ENCODE peak calls at places on chromosomes 13 and 19, in ten cellular contexts. One of them, this sample, is unnamed.

GRCh38 chr13:76856141-76856571 is 30.0 kb downstream of the KCTD12 start:
- DNase-seq in A549: no peak
- DNase-seq in sigmoid colon: no peak
- DNase-seq in ovary: no peak
- DNase-seq in stomach: no peak
- DNase-seq in tibial nerve: no peak
- DNase-seq in suprapubic skin: no peak
- DNase-seq in transverse colon: no peak
- DNase-seq in SK-N-SH: no peak
- DNase-seq in H1: no peak
- DNase-seq in this sample: no peak

GRCh38 chr13:21233086-21233485 is 56.6 kb downstream of the MRPL57 start:
- DNase-seq in A549: no peak
- DNase-seq in sigmoid colon: no peak
- DNase-seq in ovary: no peak
- DNase-seq in stomach: no peak
- DNase-seq in tibial nerve: no peak
- DNase-seq in suprapubic skin: no peak
- DNase-seq in transverse colon: no peak
- DNase-seq in SK-N-SH: no peak
- DNase-seq in H1: no peak
- DNase-seq in this sample: no peak

GRCh38 chr19:3699071-3699740 is 1.1 kb downstream of the PIP5K1C start:
- DNase-seq in A549: no peak
- DNase-seq in sigmoid colon: peak; percentile 89
- DNase-seq in ovary: no peak
- DNase-seq in stomach: no peak
- DNase-seq in tibial nerve: peak; percentile 52
- DNase-seq in suprapubic skin: peak; percentile 80
- DNase-seq in transverse colon: peak; percentile 50
- DNase-seq in SK-N-SH: peak; percentile 80
- DNase-seq in H1: no peak
- DNase-seq in this sample: peak; percentile 47

GRCh38 chr19:32355309-32355708 is 9.9 kb downstream of the ZNF507 start:
- DNase-seq in A549: no peak
- DNase-seq in sigmoid colon: no peak
- DNase-seq in ovary: no peak
- DNase-seq in stomach: no peak
- DNase-seq in tibial nerve: no peak
- DNase-seq in suprapubic skin: no peak
- DNase-seq in transverse colon: no peak
- DNase-seq in SK-N-SH: no peak
- DNase-seq in H1: no peak
- DNase-seq in this sample: no peak

GRCh38 chr13:42047561-42048322 is 706 bp upstream of the DGKH start:
- DNase-seq in A549: peak; percentile 40
- DNase-seq in sigmoid colon: peak; percentile 70
- DNase-seq in ovary: peak; percentile 50
- DNase-seq in stomach: peak; percentile 57
- DNase-seq in tibial nerve: peak; percentile 21
- DNase-seq in suprapubic skin: peak; percentile 72
- DNase-seq in transverse colon: peak; percentile 76
- DNase-seq in SK-N-SH: peak; percentile 71
- DNase-seq in H1: no peak
- DNase-seq in this sample: peak; percentile 80

GRCh38 chr19:29753190-29753933 is 38.3 kb upstream of the C19orf12 start:
- DNase-seq in A549: no peak
- DNase-seq in sigmoid colon: no peak
- DNase-seq in ovary: no peak
- DNase-seq in stomach: no peak
- DNase-seq in tibial nerve: no peak
- DNase-seq in suprapubic skin: no peak
- DNase-seq in transverse colon: no peak
- DNase-seq in SK-N-SH: no peak
- DNase-seq in H1: no peak
- DNase-seq in this sample: no peak

GRCh38 chr13:102878491-102878890 is 32.7 kb downstream of the ERCC5 start:
- DNase-seq in A549: no peak
- DNase-seq in sigmoid colon: no peak
- DNase-seq in ovary: no peak
- DNase-seq in stomach: no peak
- DNase-seq in tibial nerve: no peak
- DNase-seq in suprapubic skin: no peak
- DNase-seq in transverse colon: no peak
- DNase-seq in SK-N-SH: no peak
- DNase-seq in H1: no peak
- DNase-seq in this sample: no peak

GRCh38 chr13:94959616-94960015 is 247.3 kb upstream of the SOX21 start:
- DNase-seq in A549: no peak
- DNase-seq in sigmoid colon: no peak
- DNase-seq in ovary: no peak
- DNase-seq in stomach: no peak
- DNase-seq in tibial nerve: no peak
- DNase-seq in suprapubic skin: no peak
- DNase-seq in transverse colon: no peak
- DNase-seq in SK-N-SH: no peak
- DNase-seq in H1: no peak
- DNase-seq in this sample: no peak

GRCh38 chr13:27542220-27542619 is 78.1 kb downstream of the LNX2 start:
- DNase-seq in A549: no peak
- DNase-seq in sigmoid colon: no peak
- DNase-seq in ovary: no peak
- DNase-seq in stomach: no peak
- DNase-seq in tibial nerve: no peak
- DNase-seq in suprapubic skin: no peak
- DNase-seq in transverse colon: no peak
- DNase-seq in SK-N-SH: no peak
- DNase-seq in H1: no peak
- DNase-seq in this sample: no peak

GRCh38 chr19:18339703-18340102 is 695 bp upstream of the PGPEP1 start:
- DNase-seq in A549: peak; percentile 48
- DNase-seq in sigmoid colon: no peak
- DNase-seq in ovary: no peak
- DNase-seq in stomach: no peak
- DNase-seq in tibial nerve: no peak
- DNase-seq in suprapubic skin: no peak
- DNase-seq in transverse colon: no peak
- DNase-seq in SK-N-SH: peak; percentile 50
- DNase-seq in H1: no peak
- DNase-seq in this sample: no peak
- H3K4me3 ChIP-seq in A549: peak overlapping the region; percentile 60
- H3K4me3 ChIP-seq in sigmoid colon: peak overlapping the region; percentile 79
- H3K4me3 ChIP-seq in ovary: peak overlapping the region; percentile 79
- H3K4me3 ChIP-seq in stomach: peak overlapping the region; percentile 75
- H3K4me3 ChIP-seq in tibial nerve: peak overlapping the region; percentile 68
- H3K4me3 ChIP-seq in suprapubic skin: peak overlapping the region; percentile 83
- H3K4me3 ChIP-seq in transverse colon: no peak overlapping the region
- H3K4me3 ChIP-seq in SK-N-SH: no peak overlapping the region
- H3K4me3 ChIP-seq in H1: no peak overlapping the region
- H3K4me3 ChIP-seq in this sample: peak overlapping the region; percentile 92

GRCh38 chr13:33582121-33582520 is 235.8 kb upstream of the RFC3 start:
- DNase-seq in A549: no peak
- DNase-seq in sigmoid colon: no peak
- DNase-seq in ovary: no peak
- DNase-seq in stomach: no peak
- DNase-seq in tibial nerve: no peak
- DNase-seq in suprapubic skin: no peak
- DNase-seq in transverse colon: no peak
- DNase-seq in SK-N-SH: no peak
- DNase-seq in H1: no peak
- DNase-seq in this sample: no peak
- TF ChIP-seq EP300 in A549: no peak
- TF ChIP-seq EP300 in sigmoid colon: no peak
- TF ChIP-seq EP300 in ovary: no peak
- TF ChIP-seq EP300 in stomach: no peak
- TF ChIP-seq EP300 in tibial nerve: no peak
- TF ChIP-seq EP300 in suprapubic skin: no peak
- TF ChIP-seq EP300 in transverse colon: no peak
- TF ChIP-seq EP300 in SK-N-SH: no peak
- TF ChIP-seq EP300 in H1: no peak
- TF ChIP-seq EP300 in this sample: no peak

GRCh38 chr19:47408156-47408938 is 11.0 kb downstream of the MEIS3 start:
- DNase-seq in A549: no peak
- DNase-seq in sigmoid colon: no peak
- DNase-seq in ovary: no peak
- DNase-seq in stomach: no peak
- DNase-seq in tibial nerve: no peak
- DNase-seq in suprapubic skin: no peak
- DNase-seq in transverse colon: no peak
- DNase-seq in SK-N-SH: no peak
- DNase-seq in H1: no peak
- DNase-seq in this sample: no peak

GRCh38 chr19:47405197-47405550 is 14.2 kb downstream of the MEIS3 start:
- DNase-seq in A549: no peak
- DNase-seq in sigmoid colon: no peak
- DNase-seq in ovary: no peak
- DNase-seq in stomach: no peak
- DNase-seq in tibial nerve: no peak
- DNase-seq in suprapubic skin: no peak
- DNase-seq in transverse colon: no peak
- DNase-seq in SK-N-SH: no peak
- DNase-seq in H1: no peak
- DNase-seq in this sample: no peak

GRCh38 chr19:47405854-47406417 is 13.4 kb downstream of the MEIS3 start:
- DNase-seq in A549: no peak
- DNase-seq in sigmoid colon: no peak
- DNase-seq in ovary: no peak
- DNase-seq in stomach: no peak
- DNase-seq in tibial nerve: no peak
- DNase-seq in suprapubic skin: no peak
- DNase-seq in transverse colon: no peak
- DNase-seq in SK-N-SH: no peak
- DNase-seq in H1: no peak
- DNase-seq in this sample: no peak

GRCh38 chr19:47407417-47407774 is 11.9 kb downstream of the MEIS3 start:
- DNase-seq in A549: no peak
- DNase-seq in sigmoid colon: no peak
- DNase-seq in ovary: no peak
- DNase-seq in stomach: no peak
- DNase-seq in tibial nerve: no peak
- DNase-seq in suprapubic skin: no peak
- DNase-seq in transverse colon: no peak
- DNase-seq in SK-N-SH: peak; percentile 47
- DNase-seq in H1: no peak
- DNase-seq in this sample: no peak

DNA sequence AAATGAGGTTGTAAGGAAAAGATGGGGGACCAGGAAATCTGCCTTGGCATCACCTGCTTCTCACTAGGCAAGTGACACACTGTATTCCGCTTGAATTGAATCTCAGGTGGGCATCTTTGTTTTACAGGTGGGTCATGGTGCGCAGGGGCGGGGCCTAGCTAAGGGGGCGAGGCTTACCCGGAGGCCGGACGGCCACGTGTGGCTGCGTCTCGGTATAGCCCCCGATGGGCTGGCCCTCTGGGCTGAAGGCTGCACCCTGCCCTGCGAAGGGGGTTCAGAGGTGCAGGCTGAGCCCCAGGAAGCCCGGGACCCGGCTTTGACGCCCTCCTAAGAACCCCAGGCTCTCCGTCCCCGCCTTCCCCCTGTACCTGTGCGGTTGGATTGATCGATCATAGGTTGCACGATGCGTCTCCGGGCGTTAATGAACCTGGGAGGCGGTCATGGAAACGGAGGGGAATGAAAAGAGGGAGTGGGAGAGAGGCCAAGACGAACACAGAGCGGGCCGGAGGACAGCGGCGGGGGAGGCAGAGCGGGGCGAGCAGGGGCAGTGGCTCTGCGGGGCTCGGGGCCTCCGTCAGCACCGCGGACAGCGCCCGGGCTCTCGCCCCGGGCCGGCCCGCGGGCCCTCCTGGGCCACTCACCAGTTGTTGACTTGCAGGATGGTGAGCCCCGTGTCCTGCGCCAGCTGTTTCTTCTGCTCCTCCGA is 12.5 kb downstream of the MEIS3 start:
- DNase-seq in A549: no peak
- DNase-seq in sigmoid colon: no peak
- DNase-seq in ovary: no peak
- DNase-seq in stomach: no peak
- DNase-seq in tibial nerve: no peak
- DNase-seq in suprapubic skin: no peak
- DNase-seq in transverse colon: no peak
- DNase-seq in SK-N-SH: no peak
- DNase-seq in H1: no peak
- DNase-seq in this sample: no peak
- H3K4me3 ChIP-seq in A549: no peak overlapping the region
- H3K4me3 ChIP-seq in sigmoid colon: no peak overlapping the region
- H3K4me3 ChIP-seq in ovary: no peak overlapping the region
- H3K4me3 ChIP-seq in stomach: no peak overlapping the region
- H3K4me3 ChIP-seq in tibial nerve: no peak overlapping the region
- H3K4me3 ChIP-seq in suprapubic skin: no peak overlapping the region
- H3K4me3 ChIP-seq in transverse colon: no peak overlapping the region
- H3K4me3 ChIP-seq in SK-N-SH: no peak overlapping the region
- H3K4me3 ChIP-seq in H1: peak overlapping the region; percentile 41
- H3K4me3 ChIP-seq in this sample: no peak overlapping the region

DNA sequence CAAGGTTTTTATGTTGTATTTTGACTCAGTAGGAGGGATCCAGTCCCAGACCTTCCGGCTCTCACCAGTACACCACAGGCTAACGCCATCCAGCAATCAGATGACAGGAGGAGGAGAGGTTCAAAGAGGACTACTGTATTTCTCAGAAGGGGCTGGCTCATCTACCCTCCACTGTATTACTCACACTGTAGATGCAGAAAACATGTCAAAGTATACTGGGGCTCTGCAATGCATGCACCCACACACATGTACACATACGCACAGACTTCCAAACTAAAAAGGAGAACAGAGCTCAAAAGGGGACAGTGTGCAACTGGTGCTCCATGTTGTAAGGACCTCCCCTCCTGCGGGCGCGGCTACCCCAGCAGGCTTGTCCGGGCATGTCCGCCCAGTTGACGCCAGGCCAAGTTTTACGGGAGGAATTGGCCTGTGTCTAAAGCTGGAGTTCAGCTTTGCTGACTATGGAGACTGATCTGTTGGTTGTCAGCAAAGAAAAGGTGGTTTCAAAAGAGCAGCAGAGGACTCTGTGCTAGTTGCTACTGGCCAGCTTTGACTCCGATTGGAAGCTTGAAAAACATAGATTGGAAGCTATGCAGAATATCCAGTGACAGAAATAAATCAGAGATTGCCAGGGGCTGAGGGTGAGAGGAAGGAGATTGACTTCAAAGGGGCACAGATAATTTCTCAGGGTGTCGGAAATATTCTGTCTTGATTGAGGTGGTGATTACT is 314.2 kb downstream of the DLEU7 start:
- DNase-seq in A549: no peak
- DNase-seq in sigmoid colon: peak; percentile 89
- DNase-seq in ovary: peak; percentile 65
- DNase-seq in stomach: peak; percentile 87
- DNase-seq in tibial nerve: peak; percentile 71
- DNase-seq in suprapubic skin: peak; percentile 89
- DNase-seq in transverse colon: peak; percentile 84
- DNase-seq in SK-N-SH: peak; percentile 37
- DNase-seq in H1: no peak
- DNase-seq in this sample: peak; percentile 88
- TF ChIP-seq EP300 in A549: no peak
- TF ChIP-seq EP300 in sigmoid colon: no peak
- TF ChIP-seq EP300 in ovary: no peak
- TF ChIP-seq EP300 in stomach: no peak
- TF ChIP-seq EP300 in tibial nerve: peak; percentile 56
- TF ChIP-seq EP300 in suprapubic skin: no peak
- TF ChIP-seq EP300 in transverse colon: no peak
- TF ChIP-seq EP300 in SK-N-SH: no peak
- TF ChIP-seq EP300 in H1: no peak
- TF ChIP-seq EP300 in this sample: no peak

This sample was measured in upper lobe of left lung.